ENCODE peak calls at places on chromosome 13, in seven cellular contexts. Y is coronary artery, X is tibial artery, U is astrocyte of the spinal cord, D is K562, Q is spleen, M is body of pancreas. I is an unnamed sample.

GRCh38 chr13:34172048-34172447 is 354.1 kb downstream of the RFC3 start:
- DNase-seq in Y (no peak), Q (no peak), M (no peak), D (no peak), X (no peak), U (no peak), I (peak)

GRCh38 chr13:39209731-39210633 is 171.7 kb downstream of the NHLRC3 start:
- DNase-seq in Y (no peak), M (no peak), Q (no peak), D (no peak), U (no peak), X (no peak), I (no peak)

GRCh38 chr13:75365724-75366173 is 116.2 kb downstream of the TBC1D4 start:
- DNase-seq in X (no peak), M (no peak), U (peak), Y (no peak), D (peak), Q (no peak), I (peak)

GRCh38 chr13:35016362-35017148 is 74.5 kb downstream of the NBEA start:
- DNase-seq in X (no peak), D (no peak), Y (no peak), U (no peak), Q (no peak), M (no peak), I (no peak)

GRCh38 chr13:39249971-39250370 is 211.7 kb downstream of the NHLRC3 start:
- DNase-seq in Q (no peak), M (no peak), U (no peak), D (no peak), Y (no peak), X (no peak), I (peak)

GRCh38 chr13:101026736-101027398 is 352.3 kb upstream of the TMTC4 start:
- DNase-seq in Y (no peak), M (no peak), Q (no peak), U (no peak), D (no peak), X (no peak), I (no peak)

GRCh38 chr13:89951341-89951740 is 1396.1 kb upstream of the MIR17HG start:
- DNase-seq in D (no peak), U (no peak), Q (no peak), Y (no peak), M (no peak), X (no peak), I (no peak)

GRCh38 chr13:112545866-112546265 is 42.1 kb downstream of the TUBGCP3 start:
- DNase-seq in M (no peak), Y (no peak), U (peak), X (no peak), Q (no peak), D (no peak), I (peak)

GRCh38 chr13:39765801-39766463 is 110.5 kb downstream of the COG6 start:
- DNase-seq in X (no peak), Q (no peak), D (no peak), M (peak), Y (no peak), U (peak), I (peak)

GRCh38 chr13:89925107-89925506 is 1422.4 kb upstream of the MIR17HG start:
- DNase-seq in Y (no peak), X (no peak), M (no peak), Q (no peak), D (peak), U (peak), I (no peak)

GRCh38 chr13:79780240-79780639 is 299.3 kb downstream of the NDFIP2 start:
- DNase-seq in D (no peak), M (no peak), Y (no peak), X (no peak), Q (no peak), U (peak), I (no peak)

GRCh38 chr13:39273953-39274352 is 235.7 kb downstream of the NHLRC3 start:
- DNase-seq in D (peak), Y (no peak), M (peak), X (no peak), U (peak), Q (no peak), I (no peak)

GRCh38 chr13:33615436-33615835 is 202.5 kb upstream of the RFC3 start:
- DNase-seq in Q (no peak), X (no peak), D (no peak), U (no peak), M (no peak), Y (no peak), I (no peak)

GRCh38 chr13:97301382-97302095 is 79.4 kb downstream of the MBNL2 start:
- DNase-seq in D (no peak), Y (no peak), Q (no peak), U (no peak), X (no peak), M (no peak), I (no peak)

GRCh38 chr13:94192576-94192975 is 286.9 kb downstream of the DCT start:
- DNase-seq in Y (no peak), U (peak), M (peak), Q (no peak), X (no peak), D (peak), I (peak)

GRCh38 chr13:89627991-89628390 is 1719.5 kb upstream of the MIR17HG start:
- DNase-seq in X (no peak), D (no peak), Q (no peak), M (no peak), U (peak), Y (no peak), I (no peak)

GRCh38 chr13:67140006-67140405 is 90.1 kb downstream of the PCDH9 start:
- DNase-seq in X (no peak), U (no peak), M (no peak), D (no peak), Y (no peak), Q (no peak), I (no peak)

GRCh38 chr13:42867232-42867631 is 85.8 kb downstream of the FAM216B start:
- DNase-seq in Y (no peak), Q (no peak), X (no peak), U (no peak), M (no peak), D (no peak), I (no peak)

GRCh38 chr13:99822820-99823219 is 148.7 kb downstream of the ZIC5 start:
- DNase-seq in M (no peak), X (no peak), Y (no peak), D (no peak), U (no peak), Q (no peak), I (no peak)

GRCh38 chr13:95784161-95784880 is 107.4 kb downstream of the DNAJC3 start:
- DNase-seq in U (peak), X (no peak), D (no peak), Y (no peak), Q (no peak), M (no peak), I (peak)

GRCh38 chr13:38804536-38804935 is 117.7 kb downstream of the FREM2 start:
- DNase-seq in U (peak), Y (no peak), Q (no peak), X (no peak), M (no peak), D (no peak), I (no peak)

GRCh38 chr13:100860866-100861265 is 186.3 kb upstream of the TMTC4 start:
- DNase-seq in Q (no peak), D (no peak), Y (no peak), X (no peak), M (no peak), U (no peak), I (peak)

GRCh38 chr13:44848956-44849748 is 140.1 kb downstream of the NUFIP1 start:
- DNase-seq in Q (no peak), M (no peak), Y (no peak), D (no peak), X (no peak), U (no peak), I (peak)

GRCh38 chr13:76954568-76954967 is 6.3 kb downstream of the ACOD1 start:
- DNase-seq in U (no peak), Y (no peak), D (no peak), M (no peak), Q (no peak), X (no peak), I (no peak)

GRCh38 chr13:109100705-109101104 is 471.3 kb downstream of the MYO16 start:
- DNase-seq in X (no peak), U (no peak), D (no peak), Q (no peak), M (no peak), Y (no peak), I (no peak)

GRCh38 chr13:102873653-102874052 is 27.8 kb downstream of the ERCC5 start:
- DNase-seq in U (peak), Y (no peak), X (no peak), Q (no peak), D (no peak), M (no peak), I (no peak)

GRCh38 chr13:74062933-74063332 is 71.3 kb downstream of the KLF12 start:
- DNase-seq in D (no peak), X (peak), Y (peak), U (peak), Q (peak), M (no peak), I (no peak)

GRCh38 chr13:42334329-42334706 is 62.4 kb downstream of the AKAP11 start:
- DNase-seq in D (no peak), U (no peak), Y (no peak), Q (no peak), M (peak), X (no peak), I (no peak)

GRCh38 chr13:96686286-96686685 is 308.0 kb downstream of the OXGR1 start:
- DNase-seq in U (no peak), M (no peak), Q (no peak), Y (no peak), D (no peak), X (no peak), I (no peak)

GRCh38 chr13:21550918-21551317 is 53.1 kb downstream of the MICU2 start:
- DNase-seq in D (no peak), X (no peak), Y (no peak), Q (no peak), M (no peak), U (no peak), I (no peak)

GRCh38 chr13:58531614-58532013 is 900.1 kb downstream of the PCDH17 start:
- DNase-seq in X (no peak), Y (no peak), Q (no peak), D (no peak), U (no peak), M (no peak), I (no peak)

GRCh38 chr13:36814465-36814864 is 4.6 kb upstream of the RFXAP start:
- DNase-seq in D (peak), M (no peak), X (no peak), Y (no peak), Q (no peak), U (no peak), I (no peak)

GRCh38 chr13:113819341-113819730 is 44.5 kb downstream of the GAS6 start:
- DNase-seq in X (no peak), M (no peak), D (no peak), Y (no peak), Q (no peak), U (no peak), I (no peak)

GRCh38 chr13:113819731-113820715 is 43.9 kb downstream of the GAS6 start:
- DNase-seq in X (no peak), Q (peak), Y (no peak), M (no peak), D (no peak), U (peak), I (peak)

GRCh38 chr13:113817860-113818691 is 45.8 kb downstream of the GAS6 start:
- DNase-seq in X (no peak), D (no peak), Q (peak), U (no peak), Y (no peak), M (no peak), I (peak)

GRCh38 chr13:113816925-113817859 is 46.7 kb downstream of the GAS6 start:
- DNase-seq in X (peak), Q (peak), D (peak), Y (peak), M (peak), U (peak), I (peak)

DNA sequence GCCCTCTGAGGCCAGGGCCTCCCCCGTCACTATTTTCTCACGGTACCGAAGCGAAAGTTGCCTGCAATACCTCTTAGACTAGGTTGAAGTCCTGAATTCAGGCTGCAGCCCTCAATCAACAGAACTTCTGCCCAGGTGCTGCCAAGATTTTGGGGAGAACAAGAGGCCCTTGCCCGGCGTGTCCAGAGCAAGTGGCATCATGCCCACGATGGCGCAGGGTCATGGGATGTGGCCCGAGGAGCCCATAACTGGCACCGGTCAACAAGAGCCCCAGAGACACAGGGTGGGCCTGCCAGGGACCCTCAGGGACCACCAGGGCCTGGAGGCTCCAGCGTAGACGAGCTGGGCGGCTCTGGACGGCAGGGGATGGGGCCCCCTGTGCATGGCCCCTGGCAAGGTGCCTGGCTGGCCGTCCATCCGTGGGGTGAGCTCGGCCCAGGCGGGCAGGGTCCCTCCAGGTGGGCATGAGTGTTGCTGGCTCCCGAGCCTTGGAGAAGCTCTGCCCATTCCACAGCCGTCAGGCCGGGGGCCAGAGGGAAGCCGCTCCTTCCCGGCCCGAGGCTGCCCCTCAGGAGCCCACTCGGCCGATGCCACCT is 45.1 kb downstream of the GAS6 start:
- DNase-seq in U (no peak), M (no peak), X (no peak), D (no peak), Y (no peak), Q (no peak), I (no peak)
- H3K4me3 ChIP-seq in U (no peak), M (no peak), X (no peak), D (no peak), Y (no peak), Q (no peak), I (no peak)

GRCh38 chr13:62320129-62320724 is 904.6 kb upstream of the PCDH20 start:
- DNase-seq in U (peak), D (peak), X (no peak), Y (no peak), M (no peak), Q (no peak), I (peak)
- TF ChIP-seq CTCF in U (peak), D (no peak), X (peak), Y (no peak), M (peak), Q (no peak), I (peak)

GRCh38 chr13:30905932-30906383 is at the start of gene MEDAG:
- DNase-seq in D (no peak), M (peak), Y (peak), Q (no peak), U (peak), X (peak), I (peak)
- H3K4me3 ChIP-seq in D (no peak), M (no peak), Y (peak), Q (peak), U (peak), X (peak), I (peak)

GRCh38 chr13:98474292-98474691 is 102.6 kb downstream of the STK24 start:
- DNase-seq in X (peak), M (no peak), Q (no peak), Y (no peak), D (no peak), U (no peak), I (no peak)
- TF ChIP-seq CTCF in X (no peak), M (no peak), Q (no peak), Y (no peak), D (no peak), U (no peak), I (no peak)

DNA sequence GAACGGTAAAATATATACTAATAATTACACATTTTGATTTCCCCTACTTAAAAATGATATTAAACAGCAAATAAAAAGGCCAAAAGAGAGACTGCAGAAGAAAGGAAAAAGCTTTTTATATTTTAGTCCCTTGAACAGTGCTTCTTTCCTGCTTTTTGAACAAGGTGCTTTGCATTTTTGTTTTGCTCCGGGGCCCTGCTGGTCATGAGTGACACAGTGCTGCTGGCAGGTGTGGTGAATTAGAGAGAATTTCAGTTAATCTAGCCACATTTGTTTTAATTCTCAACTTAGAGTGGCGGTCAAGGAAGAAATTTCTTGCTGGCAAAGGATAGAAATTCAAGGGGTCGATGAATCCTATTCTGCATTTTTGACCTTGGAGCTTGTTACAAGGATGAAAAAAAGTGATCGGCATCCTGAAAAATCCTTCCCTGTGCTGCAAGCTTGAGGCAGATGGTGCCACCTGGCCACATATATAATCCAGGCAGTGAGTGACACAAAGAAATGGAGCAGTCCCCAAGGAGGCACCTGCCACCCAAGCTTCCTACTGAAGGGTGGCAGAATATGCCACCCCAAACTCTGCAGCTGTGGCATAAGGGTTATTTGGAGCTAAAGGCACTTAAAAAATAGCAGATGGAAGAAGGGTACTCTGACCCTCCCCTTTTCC is 15.6 kb downstream of the TMEM272 start:
- DNase-seq in Q (no peak), Y (no peak), U (no peak), X (no peak), D (no peak), M (no peak), I (no peak)
- H3K4me3 ChIP-seq in Q (no peak), Y (no peak), U (no peak), X (no peak), D (no peak), M (no peak), I (no peak)

GRCh38 chr13:23744315-23744714 is 144.9 kb downstream of the MIPEP start:
- DNase-seq in D (no peak), Q (no peak), M (no peak), Y (no peak), X (no peak), U (no peak), I (no peak)

GRCh38 chr13:23740002-23740401 is 149.2 kb downstream of the MIPEP start:
- DNase-seq in Q (no peak), U (no peak), Y (no peak), X (no peak), M (no peak), D (no peak), I (no peak)

GRCh38 chr13:23743269-23743668 is 145.9 kb downstream of the MIPEP start:
- DNase-seq in X (no peak), D (no peak), Q (no peak), M (no peak), Y (no peak), U (no peak), I (peak)

GRCh38 chr13:23743717-23744116 is 145.5 kb downstream of the MIPEP start:
- DNase-seq in U (no peak), Y (no peak), Q (no peak), D (no peak), X (no peak), M (no peak), I (peak)

GRCh38 chr13:23741879-23742510 is 147.2 kb downstream of the MIPEP start:
- DNase-seq in D (peak), Q (no peak), M (no peak), X (no peak), Y (no peak), U (no peak), I (no peak)
- TF ChIP-seq CTCF in D (peak), Q (peak), M (peak), X (no peak), Y (no peak), U (peak), I (peak)

GRCh38 chr13:20301391-20302071 is 69.4 kb upstream of the GJB6 start:
- DNase-seq in D (no peak), M (no peak), Y (no peak), Q (no peak), U (no peak), X (no peak), I (no peak)
- H3K4me3 ChIP-seq in D (no peak), M (no peak), Y (peak), Q (no peak), U (peak), X (no peak), I (no peak)

GRCh38 chr13:110866491-110867170 is 48.2 kb downstream of the ANKRD10 start:
- DNase-seq in Y (no peak), X (no peak), U (no peak), Q (no peak), D (no peak), M (no peak), I (no peak)
- TF ChIP-seq CTCF in Y (no peak), X (no peak), U (no peak), Q (no peak), D (no peak), M (no peak), I (no peak)

DNA sequence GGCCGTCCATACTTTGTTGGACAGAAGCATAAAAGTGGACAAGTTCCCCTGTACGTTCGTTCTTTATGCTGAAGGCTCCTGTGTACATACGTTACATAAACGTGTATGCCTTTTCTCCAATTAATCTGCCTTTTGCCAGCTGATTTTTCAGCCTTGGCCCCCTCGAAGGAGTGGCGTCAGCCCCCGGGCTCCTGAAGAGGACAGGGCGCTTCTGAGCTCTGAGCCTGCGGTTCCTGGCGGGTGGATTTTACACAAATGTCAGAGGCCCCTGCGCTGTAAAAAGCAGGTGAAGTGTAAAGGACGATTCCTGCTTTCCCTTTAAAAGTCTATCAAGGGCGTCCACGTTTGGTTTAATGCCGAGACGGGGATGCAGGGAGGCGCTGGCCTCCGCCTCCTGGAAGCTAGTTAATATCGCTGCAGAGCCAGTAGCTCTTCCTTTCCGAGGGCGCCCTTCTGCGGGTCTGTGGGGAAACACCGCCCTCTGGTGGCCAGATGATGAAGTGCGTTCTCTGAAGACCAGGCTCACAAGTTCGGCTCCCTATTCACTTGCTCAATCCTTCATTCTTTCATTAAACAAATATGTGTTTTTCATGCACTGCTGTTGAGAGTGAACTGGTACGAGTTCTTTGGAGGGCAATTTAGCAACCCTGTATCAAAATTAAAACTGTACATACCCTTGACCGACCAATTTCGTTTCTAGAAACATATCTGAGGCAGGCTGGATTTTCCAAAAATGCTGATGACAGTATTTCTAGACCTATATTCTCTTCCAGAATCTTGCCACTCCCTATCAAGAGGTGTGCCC is 62.0 kb downstream of the GPR12 start:
- DNase-seq in D (peak), Q (peak), M (peak), U (peak), Y (peak), X (peak), I (peak)
- H3K4me3 ChIP-seq in D (no peak), Q (peak), M (no peak), U (no peak), Y (peak), X (no peak), I (peak)

I was measured in foreskin fibroblast.